ENCODE peak calls at places on chromosomes 7 and 10, in five cellular contexts. One of them, this sample, is unnamed.

GRCh38 chr10:35916791-35917190 is 274.7 kb upstream of the FZD8 start:
- DNase-seq in effector CD4-positive, alpha-beta T cell: no peak
- DNase-seq in ovary: no peak
- DNase-seq in fibroblast of mammary gland: no peak
- DNase-seq in posterior cingulate gyrus: no peak
- DNase-seq in this sample: no peak

GRCh38 chr10:24451325-24451820 is 242.4 kb downstream of the KIAA1217 start:
- DNase-seq in ovary: no peak
- DNase-seq in effector CD4-positive, alpha-beta T cell: no peak
- DNase-seq in posterior cingulate gyrus: no peak
- DNase-seq in fibroblast of mammary gland: no peak
- DNase-seq in this sample: no peak

GRCh38 chr7:152050547-152050971 is 25.1 kb downstream of the GALNT11 start:
- DNase-seq in fibroblast of mammary gland: peak
- DNase-seq in ovary: no peak
- DNase-seq in effector CD4-positive, alpha-beta T cell: no peak
- DNase-seq in posterior cingulate gyrus: no peak
- DNase-seq in this sample: peak

GRCh38 chr7:143407296-143408246 is 1.1 kb downstream of the EPHA1 start:
- DNase-seq in effector CD4-positive, alpha-beta T cell: peak
- DNase-seq in fibroblast of mammary gland: no peak
- DNase-seq in ovary: no peak
- DNase-seq in posterior cingulate gyrus: no peak
- DNase-seq in this sample: no peak

GRCh38 chr7:44380179-44380830 is 54.9 kb upstream of the CAMK2B start:
- DNase-seq in ovary: no peak
- DNase-seq in fibroblast of mammary gland: no peak
- DNase-seq in effector CD4-positive, alpha-beta T cell: no peak
- DNase-seq in posterior cingulate gyrus: no peak
- DNase-seq in this sample: no peak

GRCh38 chr10:69494626-69495558 is 43.6 kb downstream of the TSPAN15 start:
- DNase-seq in effector CD4-positive, alpha-beta T cell: no peak
- DNase-seq in posterior cingulate gyrus: peak
- DNase-seq in fibroblast of mammary gland: no peak
- DNase-seq in ovary: no peak
- DNase-seq in this sample: no peak

GRCh38 chr10:95475827-95476481 is 85.2 kb downstream of the SORBS1 start:
- DNase-seq in posterior cingulate gyrus: no peak
- DNase-seq in effector CD4-positive, alpha-beta T cell: no peak
- DNase-seq in ovary: no peak
- DNase-seq in fibroblast of mammary gland: no peak
- DNase-seq in this sample: no peak

GRCh38 chr10:128952856-128953255 is 514.2 kb upstream of the MGMT start:
- DNase-seq in posterior cingulate gyrus: no peak
- DNase-seq in fibroblast of mammary gland: no peak
- DNase-seq in ovary: no peak
- DNase-seq in effector CD4-positive, alpha-beta T cell: no peak
- DNase-seq in this sample: no peak

GRCh38 chr10:30775779-30776591 is 146.4 kb upstream of the LYZL2 start:
- DNase-seq in effector CD4-positive, alpha-beta T cell: no peak
- DNase-seq in fibroblast of mammary gland: peak
- DNase-seq in ovary: no peak
- DNase-seq in posterior cingulate gyrus: no peak
- DNase-seq in this sample: peak

GRCh38 chr7:151550601-151551286 is 31.0 kb upstream of the RHEB start:
- DNase-seq in effector CD4-positive, alpha-beta T cell: no peak
- DNase-seq in posterior cingulate gyrus: no peak
- DNase-seq in fibroblast of mammary gland: peak
- DNase-seq in ovary: no peak
- DNase-seq in this sample: no peak

GRCh38 chr10:78348416-78349164 is 314.9 kb downstream of the RPS24 start:
- DNase-seq in posterior cingulate gyrus: no peak
- DNase-seq in fibroblast of mammary gland: no peak
- DNase-seq in ovary: no peak
- DNase-seq in effector CD4-positive, alpha-beta T cell: no peak
- DNase-seq in this sample: no peak

GRCh38 chr10:112593023-112593422 is 146.0 kb downstream of the VTI1A start:
- DNase-seq in effector CD4-positive, alpha-beta T cell: no peak
- DNase-seq in ovary: no peak
- DNase-seq in fibroblast of mammary gland: no peak
- DNase-seq in posterior cingulate gyrus: no peak
- DNase-seq in this sample: no peak

GRCh38 chr7:95473276-95473985 is 12.3 kb upstream of the ASB4 start:
- DNase-seq in fibroblast of mammary gland: no peak
- DNase-seq in effector CD4-positive, alpha-beta T cell: no peak
- DNase-seq in ovary: no peak
- DNase-seq in posterior cingulate gyrus: no peak
- DNase-seq in this sample: no peak

GRCh38 chr7:1156782-1157535 is 3.0 kb downstream of the ZFAND2A start:
- DNase-seq in effector CD4-positive, alpha-beta T cell: no peak
- DNase-seq in fibroblast of mammary gland: peak
- DNase-seq in ovary: no peak
- DNase-seq in posterior cingulate gyrus: no peak
- DNase-seq in this sample: peak

GRCh38 chr7:33882040-33882800 is 23.1 kb upstream of the BMPER start:
- DNase-seq in ovary: peak
- DNase-seq in fibroblast of mammary gland: peak
- DNase-seq in posterior cingulate gyrus: no peak
- DNase-seq in effector CD4-positive, alpha-beta T cell: no peak
- DNase-seq in this sample: peak

GRCh38 chr10:116316533-116316932 is 7.7 kb upstream of the CCDC172 start:
- DNase-seq in fibroblast of mammary gland: no peak
- DNase-seq in posterior cingulate gyrus: no peak
- DNase-seq in effector CD4-positive, alpha-beta T cell: no peak
- DNase-seq in ovary: no peak
- DNase-seq in this sample: no peak

This sample was measured in fibroblast of gingiva.